ENCODE peak calls at places on chromosome 22, in ten cellular contexts. One of them, this sample, is unnamed.

GRCh38 chr22:37215890-37216289 is 3.6 kb upstream of the SSTR3 start:
- DNase-seq in activated CD4-positive, alpha-beta T cell treated with anti-CD3 and anti-CD28 coated beads, Interleukin-2, amount 10 ng/mL, durations not matched to agents 7 days and 5 days: no peak
- DNase-seq in GM12865: peak; percentile 68
- DNase-seq in AG04449: no peak
- DNase-seq in stomach: no peak
- DNase-seq in NCI-H1694: no peak
- DNase-seq in HAP-1: no peak
- DNase-seq in RWPE1: no peak
- DNase-seq in nucleus accumbens: no peak
- DNase-seq in adrenal gland: no peak
- DNase-seq in this sample: no peak

GRCh38 chr22:40611606-40612005 is 24.9 kb downstream of the MRTFA start:
- DNase-seq in activated CD4-positive, alpha-beta T cell treated with anti-CD3 and anti-CD28 coated beads, Interleukin-2, amount 10 ng/mL, durations not matched to agents 7 days and 5 days: no peak
- DNase-seq in GM12865: no peak
- DNase-seq in AG04449: no peak
- DNase-seq in stomach: no peak
- DNase-seq in NCI-H1694: no peak
- DNase-seq in HAP-1: no peak
- DNase-seq in RWPE1: no peak
- DNase-seq in nucleus accumbens: no peak
- DNase-seq in adrenal gland: no peak
- DNase-seq in this sample: no peak

GRCh38 chr22:26891431-26891830 is 234.0 kb downstream of the MIAT start:
- DNase-seq in activated CD4-positive, alpha-beta T cell treated with anti-CD3 and anti-CD28 coated beads, Interleukin-2, amount 10 ng/mL, durations not matched to agents 7 days and 5 days: no peak
- DNase-seq in GM12865: no peak
- DNase-seq in AG04449: no peak
- DNase-seq in stomach: no peak
- DNase-seq in NCI-H1694: no peak
- DNase-seq in HAP-1: no peak
- DNase-seq in RWPE1: no peak
- DNase-seq in nucleus accumbens: no peak
- DNase-seq in adrenal gland: no peak
- DNase-seq in this sample: no peak

GRCh38 chr22:38412435-38413084 is 42.4 kb downstream of the KCNJ4 start:
- DNase-seq in activated CD4-positive, alpha-beta T cell treated with anti-CD3 and anti-CD28 coated beads, Interleukin-2, amount 10 ng/mL, durations not matched to agents 7 days and 5 days: peak; percentile 38
- DNase-seq in GM12865: no peak
- DNase-seq in AG04449: no peak
- DNase-seq in stomach: no peak
- DNase-seq in NCI-H1694: peak; percentile 36
- DNase-seq in HAP-1: peak; percentile 58
- DNase-seq in RWPE1: peak; percentile 17
- DNase-seq in nucleus accumbens: no peak
- DNase-seq in adrenal gland: peak; percentile 27
- DNase-seq in this sample: no peak

GRCh38 chr22:22076937-22077703 is 94.5 kb upstream of the TOP3B start:
- DNase-seq in activated CD4-positive, alpha-beta T cell treated with anti-CD3 and anti-CD28 coated beads, Interleukin-2, amount 10 ng/mL, durations not matched to agents 7 days and 5 days: no peak
- DNase-seq in GM12865: no peak
- DNase-seq in AG04449: no peak
- DNase-seq in stomach: no peak
- DNase-seq in NCI-H1694: peak; percentile 12
- DNase-seq in HAP-1: no peak
- DNase-seq in RWPE1: peak; percentile 39
- DNase-seq in nucleus accumbens: no peak
- DNase-seq in adrenal gland: no peak
- DNase-seq in this sample: no peak

GRCh38 chr22:35409783-35410662 is 10.1 kb downstream of the MCM5 start:
- DNase-seq in activated CD4-positive, alpha-beta T cell treated with anti-CD3 and anti-CD28 coated beads, Interleukin-2, amount 10 ng/mL, durations not matched to agents 7 days and 5 days: no peak
- DNase-seq in GM12865: peak; percentile 90
- DNase-seq in AG04449: no peak
- DNase-seq in stomach: no peak
- DNase-seq in NCI-H1694: no peak
- DNase-seq in HAP-1: no peak
- DNase-seq in RWPE1: no peak
- DNase-seq in nucleus accumbens: no peak
- DNase-seq in adrenal gland: peak; percentile 51
- DNase-seq in this sample: peak; percentile 53

GRCh38 chr22:28563636-28564035 is 116.0 kb downstream of the TTC28 start:
- DNase-seq in activated CD4-positive, alpha-beta T cell treated with anti-CD3 and anti-CD28 coated beads, Interleukin-2, amount 10 ng/mL, durations not matched to agents 7 days and 5 days: no peak
- DNase-seq in GM12865: no peak
- DNase-seq in AG04449: no peak
- DNase-seq in stomach: no peak
- DNase-seq in NCI-H1694: no peak
- DNase-seq in HAP-1: no peak
- DNase-seq in RWPE1: no peak
- DNase-seq in nucleus accumbens: no peak
- DNase-seq in adrenal gland: no peak
- DNase-seq in this sample: no peak

GRCh38 chr22:31532060-31532459 is 35.7 kb downstream of the SFI1 start:
- DNase-seq in activated CD4-positive, alpha-beta T cell treated with anti-CD3 and anti-CD28 coated beads, Interleukin-2, amount 10 ng/mL, durations not matched to agents 7 days and 5 days: no peak
- DNase-seq in GM12865: no peak
- DNase-seq in AG04449: no peak
- DNase-seq in stomach: no peak
- DNase-seq in NCI-H1694: no peak
- DNase-seq in HAP-1: no peak
- DNase-seq in RWPE1: no peak
- DNase-seq in nucleus accumbens: no peak
- DNase-seq in adrenal gland: no peak
- DNase-seq in this sample: no peak

GRCh38 chr22:38218661-38219331 is 17.0 kb downstream of the MAFF start:
- DNase-seq in activated CD4-positive, alpha-beta T cell treated with anti-CD3 and anti-CD28 coated beads, Interleukin-2, amount 10 ng/mL, durations not matched to agents 7 days and 5 days: no peak
- DNase-seq in GM12865: peak; percentile 71
- DNase-seq in AG04449: peak; percentile 86
- DNase-seq in stomach: peak; percentile 92
- DNase-seq in NCI-H1694: no peak
- DNase-seq in HAP-1: no peak
- DNase-seq in RWPE1: peak; percentile 71
- DNase-seq in nucleus accumbens: no peak
- DNase-seq in adrenal gland: peak; percentile 92
- DNase-seq in this sample: no peak

GRCh38 chr22:25478111-25478510 is 86.4 kb upstream of the GRK3 start:
- DNase-seq in activated CD4-positive, alpha-beta T cell treated with anti-CD3 and anti-CD28 coated beads, Interleukin-2, amount 10 ng/mL, durations not matched to agents 7 days and 5 days: no peak
- DNase-seq in GM12865: no peak
- DNase-seq in AG04449: no peak
- DNase-seq in stomach: no peak
- DNase-seq in NCI-H1694: no peak
- DNase-seq in HAP-1: no peak
- DNase-seq in RWPE1: no peak
- DNase-seq in nucleus accumbens: no peak
- DNase-seq in adrenal gland: no peak
- DNase-seq in this sample: no peak

GRCh38 chr22:40329021-40329456 is 17.3 kb upstream of the ADSL start:
- DNase-seq in activated CD4-positive, alpha-beta T cell treated with anti-CD3 and anti-CD28 coated beads, Interleukin-2, amount 10 ng/mL, durations not matched to agents 7 days and 5 days: no peak
- DNase-seq in GM12865: no peak
- DNase-seq in AG04449: no peak
- DNase-seq in stomach: no peak
- DNase-seq in NCI-H1694: no peak
- DNase-seq in HAP-1: no peak
- DNase-seq in RWPE1: no peak
- DNase-seq in nucleus accumbens: no peak
- DNase-seq in adrenal gland: no peak
- DNase-seq in this sample: peak; percentile 55

GRCh38 chr22:22981670-22982571 is 88.4 kb upstream of the GNAZ start:
- DNase-seq in activated CD4-positive, alpha-beta T cell treated with anti-CD3 and anti-CD28 coated beads, Interleukin-2, amount 10 ng/mL, durations not matched to agents 7 days and 5 days: no peak
- DNase-seq in GM12865: no peak
- DNase-seq in AG04449: no peak
- DNase-seq in stomach: no peak
- DNase-seq in NCI-H1694: no peak
- DNase-seq in HAP-1: no peak
- DNase-seq in RWPE1: no peak
- DNase-seq in nucleus accumbens: no peak
- DNase-seq in adrenal gland: no peak
- DNase-seq in this sample: no peak

GRCh38 chr22:29143848-29144785 is 61.6 kb upstream of the EMID1 start:
- DNase-seq in activated CD4-positive, alpha-beta T cell treated with anti-CD3 and anti-CD28 coated beads, Interleukin-2, amount 10 ng/mL, durations not matched to agents 7 days and 5 days: no peak
- DNase-seq in GM12865: no peak
- DNase-seq in AG04449: no peak
- DNase-seq in stomach: peak; percentile 21
- DNase-seq in NCI-H1694: peak; percentile 69
- DNase-seq in HAP-1: no peak
- DNase-seq in RWPE1: no peak
- DNase-seq in nucleus accumbens: no peak
- DNase-seq in adrenal gland: no peak
- DNase-seq in this sample: peak; percentile 26

GRCh38 chr22:19992921-19993355 is 23.7 kb downstream of the ARVCF start:
- DNase-seq in activated CD4-positive, alpha-beta T cell treated with anti-CD3 and anti-CD28 coated beads, Interleukin-2, amount 10 ng/mL, durations not matched to agents 7 days and 5 days: no peak
- DNase-seq in GM12865: no peak
- DNase-seq in AG04449: no peak
- DNase-seq in stomach: no peak
- DNase-seq in NCI-H1694: no peak
- DNase-seq in HAP-1: no peak
- DNase-seq in RWPE1: no peak
- DNase-seq in nucleus accumbens: no peak
- DNase-seq in adrenal gland: no peak
- DNase-seq in this sample: no peak

GRCh38 chr22:21933413-21933812 is 19.2 kb downstream of the PPM1F start:
- DNase-seq in activated CD4-positive, alpha-beta T cell treated with anti-CD3 and anti-CD28 coated beads, Interleukin-2, amount 10 ng/mL, durations not matched to agents 7 days and 5 days: no peak
- DNase-seq in GM12865: no peak
- DNase-seq in AG04449: no peak
- DNase-seq in stomach: no peak
- DNase-seq in NCI-H1694: no peak
- DNase-seq in HAP-1: no peak
- DNase-seq in RWPE1: no peak
- DNase-seq in nucleus accumbens: no peak
- DNase-seq in adrenal gland: no peak
- DNase-seq in this sample: no peak

GRCh38 chr22:42418811-42419243 is 13.4 kb downstream of the NFAM1 start:
- DNase-seq in activated CD4-positive, alpha-beta T cell treated with anti-CD3 and anti-CD28 coated beads, Interleukin-2, amount 10 ng/mL, durations not matched to agents 7 days and 5 days: no peak
- DNase-seq in GM12865: no peak
- DNase-seq in AG04449: no peak
- DNase-seq in stomach: no peak
- DNase-seq in NCI-H1694: no peak
- DNase-seq in HAP-1: no peak
- DNase-seq in RWPE1: no peak
- DNase-seq in nucleus accumbens: no peak
- DNase-seq in adrenal gland: no peak
- DNase-seq in this sample: no peak